ENCODE peak calls at places on chromosomes 12 and 14, in four cellular contexts. M is HepG2, I is pancreas, E is fibroblast of lung. V is an unnamed sample.
A peak's percentile ranks its signal among the peaks of the same experiment; 100 is the strongest.

GRCh38 chr14:23548351-23549318 is 2.9 kb downstream of the ZFHX2 start:
- DNase-seq in I (no peak), M (no peak), E (peak; percentile 34), V (no peak)

GRCh38 chr14:78519863-78520262 is 349.7 kb downstream of the NRXN3 start:
- DNase-seq in E (peak; percentile 6), I (no peak), M (peak; percentile 4), V (peak; percentile 60)

GRCh38 chr12:54329756-54330155 is 4.8 kb downstream of the COPZ1 start:
- DNase-seq in E (no peak), I (no peak), M (peak; percentile 20), V (no peak)

GRCh38 chr12:100539209-100539608 is 34.3 kb upstream of the GAS2L3 start:
- DNase-seq in I (no peak), M (no peak), E (peak; percentile 43), V (peak; percentile 55)

GRCh38 chr12:55664826-55665225 is 28.1 kb downstream of the OR10P1 start:
- DNase-seq in I (no peak), E (no peak), M (no peak), V (no peak)

GRCh38 chr14:70789361-70789760 is 20.0 kb downstream of the MAP3K9 start:
- DNase-seq in E (peak; percentile 28), I (no peak), M (no peak), V (no peak)

GRCh38 chr12:4892418-4892817 is 17.3 kb upstream of the KCNA1 start:
- DNase-seq in E (no peak), M (no peak), I (no peak), V (no peak)

GRCh38 chr14:58298880-58299664 is 717 bp downstream of the ARID4A start:
- DNase-seq in E (no peak), I (peak; percentile 50), M (no peak), V (peak; percentile 39)

GRCh38 chr14:55585854-55586253 is 5.8 kb downstream of the KTN1 start:
- DNase-seq in I (no peak), E (peak; percentile 51), M (no peak), V (no peak)

GRCh38 chr14:58820032-58820431 is 182.3 kb downstream of the DACT1 start:
- DNase-seq in M (no peak), E (no peak), I (no peak), V (no peak)

GRCh38 chr12:76020731-76021672 is 10.6 kb downstream of the PHLDA1 start:
- DNase-seq in M (no peak), E (peak; percentile 99), I (no peak), V (no peak)

GRCh38 chr14:96390965-96391292 is 999 bp upstream of the AK7 start:
- DNase-seq in E (peak; percentile 4), M (no peak), I (no peak), V (no peak)

GRCh38 chr12:50188875-50189575 is 21.9 kb upstream of the CERS5 start:
- DNase-seq in M (no peak), E (no peak), I (no peak), V (no peak)

GRCh38 chr12:108833757-108834472 is 23.5 kb downstream of the SSH1 start:
- DNase-seq in M (no peak), I (peak; percentile 46), E (peak; percentile 90), V (no peak)

GRCh38 chr12:69239922-69240624 is 704 bp downstream of the CPSF6 start:
- DNase-seq in I (peak; percentile 61), M (no peak), E (peak; percentile 24), V (peak; percentile 71)

GRCh38 chr14:77607741-77608302 is 8.6 kb downstream of the SPTLC2 start:
- DNase-seq in E (no peak), I (no peak), M (no peak), V (no peak)

GRCh38 chr12:66072135-66072534 is 58.4 kb downstream of the LLPH start:
- DNase-seq in I (no peak), E (no peak), M (no peak), V (no peak)

GRCh38 chr14:32608880-32609279 is 279.8 kb downstream of the AKAP6 start:
- DNase-seq in M (no peak), E (peak; percentile 22), I (no peak), V (no peak)

GRCh38 chr12:121949643-121950397 is 31.4 kb downstream of the CFAP251 start:
- DNase-seq in E (peak; percentile 87), M (peak; percentile 82), I (no peak), V (no peak)

GRCh38 chr12:46230985-46231384 is 37.9 kb downstream of the SLC38A1 start:
- DNase-seq in I (no peak), M (no peak), E (no peak), V (no peak)
- H3K36me3 ChIP-seq in I (no peaks in the 10 kb centered on the region), M (peaks cover 9% of the 10 kb centered on the region), E (no peaks in the 10 kb centered on the region), V (peaks cover 2% of the 10 kb centered on the region)

GRCh38 chr14:105165761-105166485 is 2.7 kb downstream of the JAG2 start:
- DNase-seq in E (no peak), I (peak; percentile 55), M (no peak), V (no peak)
- H3K4me1 ChIP-seq in E (peaks cover 3% of the 10 kb centered on the region), I (peaks cover 11% of the 10 kb centered on the region), M (no peaks in the 10 kb centered on the region), V (peaks cover 6% of the 10 kb centered on the region)

GRCh38 chr12:22100952-22101748 is 55.1 kb downstream of the CMAS start:
- DNase-seq in M (peak; percentile 40), E (peak; percentile 83), I (no peak), V (peak; percentile 60)
- TF ChIP-seq CTCF in M (peak; percentile 69), E (peak; percentile 68), I (no peak), V (peak; percentile 55)

GRCh38 chr14:64741961-64742360 is 37.7 kb downstream of the PLEKHG3 start:
- DNase-seq in M (no peak), I (peak; percentile 30), E (no peak), V (no peak)
- H3K36me3 ChIP-seq in M (peaks cover 29% of the 10 kb centered on the region), I (peaks cover 65% of the 10 kb centered on the region), E (no peaks in the 10 kb centered on the region), V (peaks cover 15% of the 10 kb centered on the region)

V was measured in Caco-2.